ENCODE peak calls at places on chromosomes 4 and X, in five cellular contexts. One of them, this sample, is unnamed.

GRCh38 chr4:186948361-186949291 is 225.0 kb upstream of the FAT1 start:
- DNase-seq in amygdala: no peak
- DNase-seq in body of pancreas: peak
- DNase-seq in stimulated activated CD4-positive, alpha-beta T cell treated with anti-CD3 and anti-CD28 coated beads, Interleukin-1b, Interleukin-23, amount 100 ng/mL, for 1 hour: no peak
- DNase-seq in cardiac muscle cell: peak
- DNase-seq in this sample: no peak

GRCh38 chr4:17635056-17635455 is 20.6 kb downstream of the MED28 start:
- DNase-seq in amygdala: no peak
- DNase-seq in body of pancreas: no peak
- DNase-seq in stimulated activated CD4-positive, alpha-beta T cell treated with anti-CD3 and anti-CD28 coated beads, Interleukin-1b, Interleukin-23, amount 100 ng/mL, for 1 hour: no peak
- DNase-seq in cardiac muscle cell: no peak
- DNase-seq in this sample: no peak

GRCh38 chr4:110953898-110954297 is 331.0 kb upstream of the PITX2 start:
- DNase-seq in amygdala: no peak
- DNase-seq in body of pancreas: no peak
- DNase-seq in stimulated activated CD4-positive, alpha-beta T cell treated with anti-CD3 and anti-CD28 coated beads, Interleukin-1b, Interleukin-23, amount 100 ng/mL, for 1 hour: no peak
- DNase-seq in cardiac muscle cell: no peak
- DNase-seq in this sample: no peak

GRCh38 chr4:154566639-154567204 is 3.9 kb downstream of the FGB start:
- DNase-seq in amygdala: no peak
- DNase-seq in body of pancreas: no peak
- DNase-seq in stimulated activated CD4-positive, alpha-beta T cell treated with anti-CD3 and anti-CD28 coated beads, Interleukin-1b, Interleukin-23, amount 100 ng/mL, for 1 hour: no peak
- DNase-seq in cardiac muscle cell: no peak
- DNase-seq in this sample: no peak

GRCh38 chrX:21738950-21739287 is 19.0 kb downstream of the SMPX start:
- DNase-seq in amygdala: no peak
- DNase-seq in body of pancreas: no peak
- DNase-seq in stimulated activated CD4-positive, alpha-beta T cell treated with anti-CD3 and anti-CD28 coated beads, Interleukin-1b, Interleukin-23, amount 100 ng/mL, for 1 hour: no peak
- DNase-seq in cardiac muscle cell: no peak
- DNase-seq in this sample: no peak

GRCh38 chr4:139783761-139784484 is 118.3 kb downstream of the MGST2 start:
- DNase-seq in amygdala: peak
- DNase-seq in body of pancreas: no peak
- DNase-seq in stimulated activated CD4-positive, alpha-beta T cell treated with anti-CD3 and anti-CD28 coated beads, Interleukin-1b, Interleukin-23, amount 100 ng/mL, for 1 hour: no peak
- DNase-seq in cardiac muscle cell: peak
- DNase-seq in this sample: no peak

GRCh38 chr4:166259081-166259480 is 386.0 kb downstream of the TLL1 start:
- DNase-seq in amygdala: no peak
- DNase-seq in body of pancreas: no peak
- DNase-seq in stimulated activated CD4-positive, alpha-beta T cell treated with anti-CD3 and anti-CD28 coated beads, Interleukin-1b, Interleukin-23, amount 100 ng/mL, for 1 hour: no peak
- DNase-seq in cardiac muscle cell: no peak
- DNase-seq in this sample: no peak

GRCh38 chrX:49029876-49030275 is 13.3 kb downstream of the TFE3 start:
- DNase-seq in amygdala: no peak
- DNase-seq in body of pancreas: no peak
- DNase-seq in stimulated activated CD4-positive, alpha-beta T cell treated with anti-CD3 and anti-CD28 coated beads, Interleukin-1b, Interleukin-23, amount 100 ng/mL, for 1 hour: no peak
- DNase-seq in cardiac muscle cell: no peak
- DNase-seq in this sample: no peak

GRCh38 chr4:42391981-42392380 is 5.3 kb upstream of the SHISA3 start:
- DNase-seq in amygdala: no peak
- DNase-seq in body of pancreas: no peak
- DNase-seq in stimulated activated CD4-positive, alpha-beta T cell treated with anti-CD3 and anti-CD28 coated beads, Interleukin-1b, Interleukin-23, amount 100 ng/mL, for 1 hour: no peak
- DNase-seq in cardiac muscle cell: no peak
- DNase-seq in this sample: no peak

GRCh38 chrX:21943460-21944135 is 3.1 kb downstream of the SMS start:
- DNase-seq in amygdala: no peak
- DNase-seq in body of pancreas: no peak
- DNase-seq in stimulated activated CD4-positive, alpha-beta T cell treated with anti-CD3 and anti-CD28 coated beads, Interleukin-1b, Interleukin-23, amount 100 ng/mL, for 1 hour: no peak
- DNase-seq in cardiac muscle cell: peak
- DNase-seq in this sample: no peak

GRCh38 chr4:110033994-110034393 is 121.3 kb downstream of the EGF start:
- DNase-seq in amygdala: no peak
- DNase-seq in body of pancreas: no peak
- DNase-seq in stimulated activated CD4-positive, alpha-beta T cell treated with anti-CD3 and anti-CD28 coated beads, Interleukin-1b, Interleukin-23, amount 100 ng/mL, for 1 hour: no peak
- DNase-seq in cardiac muscle cell: no peak
- DNase-seq in this sample: no peak

GRCh38 chrX:39677987-39678840 is 419.5 kb downstream of the BCOR start:
- DNase-seq in amygdala: peak
- DNase-seq in body of pancreas: no peak
- DNase-seq in stimulated activated CD4-positive, alpha-beta T cell treated with anti-CD3 and anti-CD28 coated beads, Interleukin-1b, Interleukin-23, amount 100 ng/mL, for 1 hour: no peak
- DNase-seq in cardiac muscle cell: no peak
- DNase-seq in this sample: peak

GRCh38 chrX:153924149-153924861 is 1.8 kb downstream of the ARHGAP4 start:
- DNase-seq in amygdala: no peak
- DNase-seq in body of pancreas: no peak
- DNase-seq in stimulated activated CD4-positive, alpha-beta T cell treated with anti-CD3 and anti-CD28 coated beads, Interleukin-1b, Interleukin-23, amount 100 ng/mL, for 1 hour: no peak
- DNase-seq in cardiac muscle cell: peak
- DNase-seq in this sample: no peak

GRCh38 chrX:275476-275966 is 5.7 kb upstream of the PLCXD1 start:
- DNase-seq in amygdala: no peak
- DNase-seq in body of pancreas: peak
- DNase-seq in stimulated activated CD4-positive, alpha-beta T cell treated with anti-CD3 and anti-CD28 coated beads, Interleukin-1b, Interleukin-23, amount 100 ng/mL, for 1 hour: no peak
- DNase-seq in cardiac muscle cell: no peak
- DNase-seq in this sample: no peak

GRCh38 chrX:129360175-129360574 is 163.1 kb downstream of the SMARCA1 start:
- DNase-seq in amygdala: no peak
- DNase-seq in body of pancreas: peak
- DNase-seq in stimulated activated CD4-positive, alpha-beta T cell treated with anti-CD3 and anti-CD28 coated beads, Interleukin-1b, Interleukin-23, amount 100 ng/mL, for 1 hour: no peak
- DNase-seq in cardiac muscle cell: peak
- DNase-seq in this sample: no peak

GRCh38 chr4:123017636-123018390 is 95.4 kb upstream of the NUDT6 start:
- DNase-seq in amygdala: no peak
- DNase-seq in body of pancreas: no peak
- DNase-seq in stimulated activated CD4-positive, alpha-beta T cell treated with anti-CD3 and anti-CD28 coated beads, Interleukin-1b, Interleukin-23, amount 100 ng/mL, for 1 hour: no peak
- DNase-seq in cardiac muscle cell: peak
- DNase-seq in this sample: no peak

GRCh38 chr4:52196606-52197130 is 145.6 kb downstream of the SPATA18 start:
- DNase-seq in amygdala: no peak
- DNase-seq in body of pancreas: no peak
- DNase-seq in stimulated activated CD4-positive, alpha-beta T cell treated with anti-CD3 and anti-CD28 coated beads, Interleukin-1b, Interleukin-23, amount 100 ng/mL, for 1 hour: no peak
- DNase-seq in cardiac muscle cell: no peak
- DNase-seq in this sample: no peak

GRCh38 chr4:31171362-31171761 is 451.2 kb downstream of the PCDH7 start:
- DNase-seq in amygdala: no peak
- DNase-seq in body of pancreas: no peak
- DNase-seq in stimulated activated CD4-positive, alpha-beta T cell treated with anti-CD3 and anti-CD28 coated beads, Interleukin-1b, Interleukin-23, amount 100 ng/mL, for 1 hour: no peak
- DNase-seq in cardiac muscle cell: no peak
- DNase-seq in this sample: no peak

GRCh38 chrX:77668391-77669237 is 117.4 kb downstream of the ATRX start:
- DNase-seq in amygdala: no peak
- DNase-seq in body of pancreas: no peak
- DNase-seq in stimulated activated CD4-positive, alpha-beta T cell treated with anti-CD3 and anti-CD28 coated beads, Interleukin-1b, Interleukin-23, amount 100 ng/mL, for 1 hour: no peak
- DNase-seq in cardiac muscle cell: peak
- DNase-seq in this sample: no peak

GRCh38 chrX:72685810-72686465 is 28.2 kb downstream of the PHKA1 start:
- DNase-seq in amygdala: no peak
- DNase-seq in body of pancreas: peak
- DNase-seq in stimulated activated CD4-positive, alpha-beta T cell treated with anti-CD3 and anti-CD28 coated beads, Interleukin-1b, Interleukin-23, amount 100 ng/mL, for 1 hour: no peak
- DNase-seq in cardiac muscle cell: peak
- DNase-seq in this sample: no peak

GRCh38 chr4:90689739-90690138 is 562.5 kb downstream of the CCSER1 start:
- DNase-seq in amygdala: no peak
- DNase-seq in body of pancreas: no peak
- DNase-seq in stimulated activated CD4-positive, alpha-beta T cell treated with anti-CD3 and anti-CD28 coated beads, Interleukin-1b, Interleukin-23, amount 100 ng/mL, for 1 hour: no peak
- DNase-seq in cardiac muscle cell: no peak
- DNase-seq in this sample: no peak

GRCh38 chr4:118047043-118047442 is 12.8 kb downstream of the NDST3 start:
- DNase-seq in amygdala: no peak
- DNase-seq in body of pancreas: no peak
- DNase-seq in stimulated activated CD4-positive, alpha-beta T cell treated with anti-CD3 and anti-CD28 coated beads, Interleukin-1b, Interleukin-23, amount 100 ng/mL, for 1 hour: no peak
- DNase-seq in cardiac muscle cell: no peak
- DNase-seq in this sample: no peak

GRCh38 chr4:115154826-115155225 is 41.4 kb upstream of the NDST4 start:
- DNase-seq in amygdala: no peak
- DNase-seq in body of pancreas: no peak
- DNase-seq in stimulated activated CD4-positive, alpha-beta T cell treated with anti-CD3 and anti-CD28 coated beads, Interleukin-1b, Interleukin-23, amount 100 ng/mL, for 1 hour: no peak
- DNase-seq in cardiac muscle cell: no peak
- DNase-seq in this sample: no peak

GRCh38 chrX:101483705-101484104 is 1.6 kb upstream of the ARMCX4 start:
- DNase-seq in amygdala: no peak
- DNase-seq in body of pancreas: no peak
- DNase-seq in stimulated activated CD4-positive, alpha-beta T cell treated with anti-CD3 and anti-CD28 coated beads, Interleukin-1b, Interleukin-23, amount 100 ng/mL, for 1 hour: no peak
- DNase-seq in cardiac muscle cell: no peak
- DNase-seq in this sample: no peak

GRCh38 chrX:118062817-118063615 is 53.6 kb downstream of the KLHL13 start:
- DNase-seq in amygdala: no peak
- DNase-seq in body of pancreas: no peak
- DNase-seq in stimulated activated CD4-positive, alpha-beta T cell treated with anti-CD3 and anti-CD28 coated beads, Interleukin-1b, Interleukin-23, amount 100 ng/mL, for 1 hour: no peak
- DNase-seq in cardiac muscle cell: no peak
- DNase-seq in this sample: no peak

GRCh38 chr4:8556341-8557150 is 23.6 kb upstream of the GPR78 start:
- DNase-seq in amygdala: no peak
- DNase-seq in body of pancreas: no peak
- DNase-seq in stimulated activated CD4-positive, alpha-beta T cell treated with anti-CD3 and anti-CD28 coated beads, Interleukin-1b, Interleukin-23, amount 100 ng/mL, for 1 hour: no peak
- DNase-seq in cardiac muscle cell: peak
- DNase-seq in this sample: no peak

GRCh38 chr4:40672528-40673522 is 43.2 kb upstream of the RBM47 start:
- DNase-seq in amygdala: no peak
- DNase-seq in body of pancreas: no peak
- DNase-seq in stimulated activated CD4-positive, alpha-beta T cell treated with anti-CD3 and anti-CD28 coated beads, Interleukin-1b, Interleukin-23, amount 100 ng/mL, for 1 hour: no peak
- DNase-seq in cardiac muscle cell: peak
- DNase-seq in this sample: no peak

GRCh38 chrX:18931972-18932371 is 51.9 kb downstream of the PHKA2 start:
- DNase-seq in amygdala: no peak
- DNase-seq in body of pancreas: peak
- DNase-seq in stimulated activated CD4-positive, alpha-beta T cell treated with anti-CD3 and anti-CD28 coated beads, Interleukin-1b, Interleukin-23, amount 100 ng/mL, for 1 hour: no peak
- DNase-seq in cardiac muscle cell: peak
- DNase-seq in this sample: no peak

GRCh38 chr4:142960867-142961644 is 115.0 kb upstream of the INPP4B start:
- DNase-seq in amygdala: no peak
- DNase-seq in body of pancreas: no peak
- DNase-seq in stimulated activated CD4-positive, alpha-beta T cell treated with anti-CD3 and anti-CD28 coated beads, Interleukin-1b, Interleukin-23, amount 100 ng/mL, for 1 hour: no peak
- DNase-seq in cardiac muscle cell: no peak
- DNase-seq in this sample: no peak

GRCh38 chrX:21529771-21530170 is 128.4 kb downstream of the KLHL34 start:
- DNase-seq in amygdala: no peak
- DNase-seq in body of pancreas: no peak
- DNase-seq in stimulated activated CD4-positive, alpha-beta T cell treated with anti-CD3 and anti-CD28 coated beads, Interleukin-1b, Interleukin-23, amount 100 ng/mL, for 1 hour: no peak
- DNase-seq in cardiac muscle cell: no peak
- DNase-seq in this sample: no peak

GRCh38 chrX:42678133-42678532 is 99.8 kb downstream of the PPP1R2C start:
- DNase-seq in amygdala: no peak
- DNase-seq in body of pancreas: peak
- DNase-seq in stimulated activated CD4-positive, alpha-beta T cell treated with anti-CD3 and anti-CD28 coated beads, Interleukin-1b, Interleukin-23, amount 100 ng/mL, for 1 hour: no peak
- DNase-seq in cardiac muscle cell: peak
- DNase-seq in this sample: no peak

This sample was measured in tibial nerve.